ENCODE peak calls at places on chromosomes 1 and 21, in five cellular contexts. T is tibial nerve, S is cardiac muscle cell, A is colonic mucosa, O is esophagus squamous epithelium. N is an unnamed sample.
A peak's percentile ranks its signal among the peaks of the same experiment; 100 is the strongest.

GRCh38 chr1:175873290-175873689 is 129.9 kb upstream of the TNR start:
- DNase-seq in A (no peak), T (no peak), O (no peak), S (no peak), N (no peak)

GRCh38 chr1:119453021-119453420 is 38.1 kb downstream of the HSD3B2 start:
- DNase-seq in A (no peak), O (no peak), T (peak; percentile 38), S (peak; percentile 72), N (no peak)

GRCh38 chr1:20948091-20948490 is 161.0 kb upstream of the HP1BP3 start:
- DNase-seq in S (no peak), O (no peak), T (no peak), A (no peak), N (no peak)

GRCh38 chr1:60596791-60597748 is 485.3 kb upstream of the NFIA start:
- DNase-seq in S (peak; percentile 54), A (no peak), T (no peak), O (no peak), N (no peak)

GRCh38 chr1:121445677-121446076 is 260.9 kb downstream of the SRGAP2C start:
- DNase-seq in A (no peak), O (no peak), T (no peak), S (no peak), N (no peak)

GRCh38 chr1:39833121-39833520 is 44.5 kb upstream of the BMP8B start:
- DNase-seq in O (no peak), A (no peak), S (no peak), T (no peak), N (no peak)

GRCh38 chr1:11842154-11843041 is 5.2 kb downstream of the NPPA start:
- DNase-seq in O (no peak), A (peak; percentile 34), S (peak; percentile 91), T (peak; percentile 23), N (no peak)

GRCh38 chr1:228837817-228838716 is 102.8 kb downstream of the RHOU start:
- DNase-seq in S (peak; percentile 96), O (no peak), A (peak; percentile 81), T (peak; percentile 76), N (no peak)

GRCh38 chr1:50610563-50610962 is 187.3 kb upstream of the DMRTA2 start:
- DNase-seq in T (no peak), A (no peak), S (no peak), O (no peak), N (no peak)

GRCh38 chr1:23524163-23524562 is 6.9 kb downstream of the E2F2 start:
- DNase-seq in A (peak; percentile 78), O (no peak), S (no peak), T (no peak), N (no peak)

GRCh38 chr1:204915856-204916485 is 45.3 kb downstream of the NFASC start:
- DNase-seq in S (no peak), A (peak; percentile 50), T (no peak), O (no peak), N (no peak)

GRCh38 chr1:205225901-205226765 is 1.6 kb upstream of the TMCC2 start:
- DNase-seq in A (no peak), S (no peak), T (no peak), O (no peak), N (no peak)

GRCh38 chr1:211495584-211495983 is 3.6 kb upstream of the RD3 start:
- DNase-seq in S (no peak), A (peak; percentile 27), O (no peak), T (no peak), N (no peak)

GRCh38 chr1:64482720-64483119 is 12.8 kb downstream of the CACHD1 start:
- DNase-seq in O (no peak), A (no peak), T (no peak), S (no peak), N (no peak)

DNA sequence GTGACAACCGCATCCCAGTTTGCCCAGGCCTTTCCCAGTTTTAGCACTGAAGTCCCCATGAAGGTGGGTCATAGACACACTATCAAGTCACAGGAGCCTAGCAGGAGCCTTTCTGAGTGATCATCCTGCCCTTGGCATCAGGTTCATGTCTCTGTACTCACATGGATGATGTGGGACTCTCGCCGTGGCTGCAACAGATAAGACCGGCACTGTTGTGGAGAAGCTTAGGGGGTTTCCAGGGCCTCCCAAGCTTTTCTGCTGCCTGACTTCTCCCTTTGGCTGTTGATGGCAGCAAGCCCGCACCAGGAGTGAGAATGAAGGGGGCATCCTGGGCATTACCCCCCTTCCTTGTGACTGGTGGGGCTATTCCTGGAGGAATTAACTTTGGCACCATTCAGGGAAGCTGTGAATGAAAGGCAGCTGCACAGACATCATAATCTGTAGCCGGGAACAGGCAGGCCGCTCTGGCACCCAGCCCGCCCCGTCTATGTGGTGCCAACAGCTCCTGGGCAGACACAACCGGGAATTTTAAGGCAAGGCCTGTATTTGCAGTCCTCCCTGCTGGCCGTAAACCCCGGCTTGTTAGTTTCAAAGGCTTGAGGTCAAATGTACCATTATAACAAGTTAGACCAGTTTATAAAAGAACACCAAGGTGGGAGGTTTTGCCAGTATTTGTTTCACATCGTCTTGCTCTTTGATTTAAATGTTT is 148.7 kb downstream of the HUNK start:
- DNase-seq in T (no peak), A (peak; percentile 41), S (peak; percentile 2), O (no peak), N (no peak)
- H3K27ac ChIP-seq in T (no peak overlapping the region), A (no peak overlapping the region), S (no peak overlapping the region), O (no peak overlapping the region), N (no peak overlapping the region)

DNA sequence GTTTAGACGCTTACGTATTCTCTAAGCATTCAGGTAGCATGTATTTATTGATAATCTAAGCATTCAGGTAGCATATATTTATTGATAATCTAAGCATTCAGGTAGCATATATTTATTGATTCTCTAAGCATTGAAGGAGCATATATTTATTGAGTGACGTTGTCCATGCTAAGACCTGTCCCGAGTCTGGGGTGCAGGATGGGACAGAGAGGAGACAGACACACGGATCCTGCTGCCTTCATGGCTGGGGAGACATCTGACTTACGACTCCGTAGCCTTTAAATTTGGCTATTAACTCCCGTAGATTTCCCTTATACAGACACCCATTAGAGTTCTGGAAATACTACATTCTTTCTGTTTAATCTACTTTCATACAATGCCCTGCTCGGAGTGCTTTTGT is 982 bp downstream of the SCCPDH start:
- DNase-seq in S (no peak), A (no peak), O (no peak), T (no peak), N (no peak)
- H3K27ac ChIP-seq in S (no peak overlapping the region), A (peak overlapping the region; percentile 86), O (no peak overlapping the region), T (peak overlapping the region; percentile 97), N (peak overlapping the region; percentile 78)

DNA sequence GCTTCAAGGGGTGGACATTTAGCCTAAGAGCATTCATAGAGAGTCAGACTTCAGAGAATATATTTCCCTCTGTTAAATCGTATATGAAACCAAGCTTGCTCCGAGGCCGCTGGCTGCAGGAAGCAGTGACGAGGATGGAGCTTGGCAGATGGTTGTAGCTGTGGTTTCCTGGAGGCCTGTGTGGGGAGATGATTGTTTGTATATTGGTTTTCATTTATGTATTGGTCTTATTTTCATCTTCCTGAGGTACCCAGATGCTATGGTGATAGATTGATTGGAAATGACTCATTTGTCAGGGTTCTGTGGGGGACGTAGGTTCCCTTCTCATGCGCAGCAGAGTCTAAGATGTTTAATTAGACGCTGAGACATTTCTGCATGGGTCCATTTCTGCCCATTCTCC is 26.1 kb downstream of the MAN1C1 start:
- DNase-seq in S (peak; percentile 81), A (no peak), O (no peak), T (no peak), N (no peak)
- H3K27ac ChIP-seq in S (no peak overlapping the region), A (no peak overlapping the region), O (no peak overlapping the region), T (peak overlapping the region; percentile 7), N (peak overlapping the region; percentile 28)

GRCh38 chr21:35664683-35665082 is 395.6 kb downstream of the SETD4 start:
- DNase-seq in A (no peak), T (no peak), O (no peak), S (no peak), N (no peak)
- H3K27ac ChIP-seq in A (no peak overlapping the region), T (no peak overlapping the region), O (no peak overlapping the region), S (no peak overlapping the region), N (no peak overlapping the region)

GRCh38 chr1:197995408-197996258 is 78.5 kb downstream of the LHX9 start:
- DNase-seq in S (no peak), T (no peak), A (no peak), O (no peak), N (no peak)

GRCh38 chr1:197989058-197989457 is 71.9 kb downstream of the LHX9 start:
- DNase-seq in T (no peak), S (no peak), A (no peak), O (no peak), N (no peak)

GRCh38 chr1:197998110-197998509 is 80.9 kb downstream of the LHX9 start:
- DNase-seq in S (no peak), A (no peak), T (no peak), O (no peak), N (no peak)

DNA sequence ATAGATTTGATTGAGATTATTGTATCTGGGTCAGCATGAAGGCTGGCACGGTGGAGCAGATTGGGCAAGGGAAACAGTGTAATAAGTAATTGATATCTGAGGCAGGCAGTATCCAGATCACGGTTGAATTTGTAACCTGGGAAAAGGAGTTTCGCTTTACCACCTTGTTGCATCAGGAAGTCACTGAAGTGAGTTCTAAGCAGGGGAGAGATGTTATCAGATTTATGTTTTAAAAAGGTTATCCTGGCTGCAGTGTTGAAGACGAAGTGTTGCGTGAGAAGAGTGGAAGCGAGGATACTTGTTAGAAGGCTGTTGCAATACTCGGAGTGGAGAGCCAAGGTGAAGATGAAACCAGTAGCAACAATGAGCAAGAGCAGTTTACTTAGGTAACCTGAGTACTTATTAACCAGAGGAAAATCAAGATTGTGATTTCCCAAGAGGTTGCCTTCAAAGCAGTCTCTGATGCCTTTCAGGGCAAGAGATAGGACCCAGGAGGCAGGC is 77.8 kb downstream of the LHX9 start:
- DNase-seq in S (no peak), T (no peak), A (no peak), O (no peak), N (no peak)
- H3K27ac ChIP-seq in S (no peak overlapping the region), T (no peak overlapping the region), A (no peak overlapping the region), O (no peak overlapping the region), N (no peak overlapping the region)

DNA sequence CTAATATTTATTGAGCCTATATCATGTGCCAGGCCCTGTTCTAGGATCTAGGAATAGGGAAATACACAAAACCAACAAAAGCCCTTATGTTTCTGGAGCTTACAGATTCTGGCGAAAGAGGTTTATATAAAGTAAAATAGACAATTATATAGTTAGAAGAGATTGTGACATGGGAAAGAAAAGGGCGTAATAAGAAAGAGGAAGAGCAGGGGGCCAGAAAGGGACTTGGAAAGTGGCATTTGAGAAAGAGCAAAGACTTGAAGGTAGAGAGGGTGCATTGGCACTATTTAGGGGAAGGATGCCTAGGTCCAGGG is 322.5 kb upstream of the FAM78B start:
- DNase-seq in T (no peak), O (no peak), S (no peak), A (no peak), N (no peak)
- H3K27ac ChIP-seq in T (peak overlapping the region; percentile 68), O (no peak overlapping the region), S (no peak overlapping the region), A (no peak overlapping the region), N (no peak overlapping the region)

GRCh38 chr1:117575586-117576225 is 30.1 kb upstream of the TENT5C start:
- DNase-seq in T (no peak), S (no peak), A (no peak), O (no peak), N (no peak)

GRCh38 chr1:117571496-117571895 is 34.4 kb upstream of the TENT5C start:
- DNase-seq in T (no peak), O (no peak), A (peak; percentile 56), S (no peak), N (peak; percentile 22)

GRCh38 chr1:117574206-117574835 is 31.5 kb upstream of the TENT5C start:
- DNase-seq in A (no peak), O (no peak), S (no peak), T (no peak), N (no peak)

GRCh38 chr1:117572546-117572945 is 33.3 kb upstream of the TENT5C start:
- DNase-seq in S (no peak), T (no peak), O (no peak), A (peak; percentile 60), N (no peak)

GRCh38 chr1:117573386-117574040 is 32.3 kb upstream of the TENT5C start:
- DNase-seq in S (peak; percentile 6), T (no peak), A (peak; percentile 59), O (no peak), N (no peak)
- H3K27ac ChIP-seq in S (no peak overlapping the region), T (no peak overlapping the region), A (no peak overlapping the region), O (no peak overlapping the region), N (no peak overlapping the region)